ENCODE peak calls at places on chromosome 12, in six cellular contexts. One of them, this sample, is unnamed.

GRCh38 chr12:82425241-82425640 is 66.9 kb downstream of the METTL25 start:
- DNase-seq in right atrium auricular region: no peak
- DNase-seq in AG04450: no peak
- DNase-seq in heart right ventricle: no peak
- DNase-seq in Caco-2: no peak
- DNase-seq in spleen: no peak
- DNase-seq in this sample: no peak

GRCh38 chr12:122291431-122291830 is 25.1 kb upstream of the VPS33A start:
- DNase-seq in right atrium auricular region: no peak
- DNase-seq in AG04450: no peak
- DNase-seq in heart right ventricle: no peak
- DNase-seq in Caco-2: no peak
- DNase-seq in spleen: no peak
- DNase-seq in this sample: no peak

GRCh38 chr12:2922329-2922728 is 31.6 kb downstream of the TULP3 start:
- DNase-seq in right atrium auricular region: no peak
- DNase-seq in AG04450: no peak
- DNase-seq in heart right ventricle: no peak
- DNase-seq in Caco-2: no peak
- DNase-seq in spleen: no peak
- DNase-seq in this sample: no peak

GRCh38 chr12:27207626-27208413 is 36.3 kb upstream of the STK38L start:
- DNase-seq in right atrium auricular region: no peak
- DNase-seq in AG04450: no peak
- DNase-seq in heart right ventricle: no peak
- DNase-seq in Caco-2: no peak
- DNase-seq in spleen: no peak
- DNase-seq in this sample: no peak

GRCh38 chr12:85834378-85834777 is 1.8 kb downstream of the RASSF9 start:
- DNase-seq in right atrium auricular region: no peak
- DNase-seq in AG04450: no peak
- DNase-seq in heart right ventricle: no peak
- DNase-seq in Caco-2: no peak
- DNase-seq in spleen: no peak
- DNase-seq in this sample: no peak

GRCh38 chr12:57430117-57430930 is 519 bp downstream of the R3HDM2 start:
- DNase-seq in right atrium auricular region: no peak
- DNase-seq in AG04450: no peak
- DNase-seq in heart right ventricle: peak; percentile 48
- DNase-seq in Caco-2: peak; percentile 86
- DNase-seq in spleen: peak; percentile 92
- DNase-seq in this sample: no peak

GRCh38 chr12:132077322-132078100 is 66.6 kb downstream of the DDX51 start:
- DNase-seq in right atrium auricular region: no peak
- DNase-seq in AG04450: no peak
- DNase-seq in heart right ventricle: no peak
- DNase-seq in Caco-2: no peak
- DNase-seq in spleen: no peak
- DNase-seq in this sample: no peak

GRCh38 chr12:52860102-52860838 is 11.5 kb upstream of the KRT78 start:
- DNase-seq in right atrium auricular region: no peak
- DNase-seq in AG04450: no peak
- DNase-seq in heart right ventricle: no peak
- DNase-seq in Caco-2: peak; percentile 42
- DNase-seq in spleen: no peak
- DNase-seq in this sample: no peak

GRCh38 chr12:103538397-103538796 is 42.6 kb upstream of the C12orf42 start:
- DNase-seq in right atrium auricular region: no peak
- DNase-seq in AG04450: no peak
- DNase-seq in heart right ventricle: no peak
- DNase-seq in Caco-2: no peak
- DNase-seq in spleen: no peak
- DNase-seq in this sample: no peak

GRCh38 chr12:78040111-78040510 is 209.4 kb downstream of the NAV3 start:
- DNase-seq in right atrium auricular region: no peak
- DNase-seq in AG04450: no peak
- DNase-seq in heart right ventricle: no peak
- DNase-seq in Caco-2: no peak
- DNase-seq in spleen: no peak
- DNase-seq in this sample: no peak

GRCh38 chr12:29816869-29817730 is 33.4 kb upstream of the TMTC1 start:
- DNase-seq in right atrium auricular region: no peak
- DNase-seq in AG04450: no peak
- DNase-seq in heart right ventricle: no peak
- DNase-seq in Caco-2: no peak
- DNase-seq in spleen: no peak
- DNase-seq in this sample: no peak

GRCh38 chr12:69056743-69057515 is 124.0 kb upstream of the CPM start:
- DNase-seq in right atrium auricular region: no peak
- DNase-seq in AG04450: peak; percentile 26
- DNase-seq in heart right ventricle: no peak
- DNase-seq in Caco-2: no peak
- DNase-seq in spleen: no peak
- DNase-seq in this sample: no peak

GRCh38 chr12:111598637-111599458 is at the start of gene ATXN2:
- DNase-seq in right atrium auricular region: no peak
- DNase-seq in AG04450: no peak
- DNase-seq in heart right ventricle: peak; percentile 68
- DNase-seq in Caco-2: no peak
- DNase-seq in spleen: peak; percentile 92
- DNase-seq in this sample: peak; percentile 29

GRCh38 chr12:127640181-127640886 is 626.6 kb upstream of the TMEM132C start:
- DNase-seq in right atrium auricular region: peak; percentile 78
- DNase-seq in AG04450: no peak
- DNase-seq in heart right ventricle: peak; percentile 10
- DNase-seq in Caco-2: no peak
- DNase-seq in spleen: no peak
- DNase-seq in this sample: no peak

GRCh38 chr12:52079576-52080402 is at the start of gene SMIM41:
- DNase-seq in right atrium auricular region: no peak
- DNase-seq in AG04450: no peak
- DNase-seq in heart right ventricle: no peak
- DNase-seq in Caco-2: no peak
- DNase-seq in spleen: no peak
- DNase-seq in this sample: no peak

GRCh38 chr12:104354868-104355570 is 51.5 kb downstream of the EID3 start:
- DNase-seq in right atrium auricular region: peak; percentile 13
- DNase-seq in AG04450: no peak
- DNase-seq in heart right ventricle: no peak
- DNase-seq in Caco-2: no peak
- DNase-seq in spleen: no peak
- DNase-seq in this sample: no peak

GRCh38 chr12:88185988-88186387 is 43.9 kb downstream of the TMTC3 start:
- DNase-seq in right atrium auricular region: no peak
- DNase-seq in AG04450: peak; percentile 11
- DNase-seq in heart right ventricle: no peak
- DNase-seq in Caco-2: peak; percentile 35
- DNase-seq in spleen: no peak
- DNase-seq in this sample: no peak

GRCh38 chr12:114638790-114639435 is 45.1 kb downstream of the TBX3 start:
- DNase-seq in right atrium auricular region: no peak
- DNase-seq in AG04450: no peak
- DNase-seq in heart right ventricle: no peak
- DNase-seq in Caco-2: peak; percentile 36
- DNase-seq in spleen: no peak
- DNase-seq in this sample: no peak

GRCh38 chr12:75722714-75723200 is 211.3 kb upstream of the KRR1 start:
- DNase-seq in right atrium auricular region: peak; percentile 77
- DNase-seq in AG04450: peak; percentile 48
- DNase-seq in heart right ventricle: peak; percentile 82
- DNase-seq in Caco-2: no peak
- DNase-seq in spleen: no peak
- DNase-seq in this sample: no peak

GRCh38 chr12:92107621-92108131 is 38.0 kb downstream of the BTG1 start:
- DNase-seq in right atrium auricular region: no peak
- DNase-seq in AG04450: no peak
- DNase-seq in heart right ventricle: no peak
- DNase-seq in Caco-2: no peak
- DNase-seq in spleen: no peak
- DNase-seq in this sample: no peak

GRCh38 chr12:19959353-19959752 is 409.0 kb upstream of the PDE3A start:
- DNase-seq in right atrium auricular region: no peak
- DNase-seq in AG04450: no peak
- DNase-seq in heart right ventricle: no peak
- DNase-seq in Caco-2: no peak
- DNase-seq in spleen: no peak
- DNase-seq in this sample: no peak

GRCh38 chr12:25236190-25236589 is 14.5 kb downstream of the KRAS start:
- DNase-seq in right atrium auricular region: no peak
- DNase-seq in AG04450: no peak
- DNase-seq in heart right ventricle: no peak
- DNase-seq in Caco-2: no peak
- DNase-seq in spleen: no peak
- DNase-seq in this sample: no peak

GRCh38 chr12:29486972-29487371 is 10.5 kb downstream of the OVCH1 start:
- DNase-seq in right atrium auricular region: no peak
- DNase-seq in AG04450: no peak
- DNase-seq in heart right ventricle: no peak
- DNase-seq in Caco-2: no peak
- DNase-seq in spleen: no peak
- DNase-seq in this sample: no peak

GRCh38 chr12:68118096-68118755 is 41.3 kb downstream of the IFNG start:
- DNase-seq in right atrium auricular region: no peak
- DNase-seq in AG04450: no peak
- DNase-seq in heart right ventricle: no peak
- DNase-seq in Caco-2: no peak
- DNase-seq in spleen: no peak
- DNase-seq in this sample: no peak

GRCh38 chr12:93879476-93880376 is 202.6 kb downstream of the CRADD start:
- DNase-seq in right atrium auricular region: peak; percentile 38
- DNase-seq in AG04450: peak; percentile 68
- DNase-seq in heart right ventricle: no peak
- DNase-seq in Caco-2: no peak
- DNase-seq in spleen: no peak
- DNase-seq in this sample: no peak

DNA sequence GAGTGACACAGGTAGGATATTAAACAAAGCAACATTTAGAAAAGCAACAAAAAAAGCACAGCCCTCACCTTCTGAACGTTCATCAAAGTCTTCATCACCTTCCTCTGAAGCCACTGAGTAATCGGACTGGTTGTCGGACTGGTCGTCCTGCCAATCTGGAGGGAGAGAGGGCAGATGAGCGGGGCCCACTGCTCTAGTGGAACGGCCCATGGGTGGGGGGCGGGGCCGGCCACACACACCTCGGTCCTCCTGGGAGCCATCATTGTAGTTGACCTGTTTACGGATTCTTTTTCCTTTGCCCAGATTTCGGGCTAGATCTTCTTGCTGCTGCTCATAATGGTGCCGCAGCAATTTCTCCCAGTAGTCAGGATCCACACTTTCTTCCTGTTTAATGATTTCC is 14.9 kb upstream of the NOP2 start:
- DNase-seq in right atrium auricular region: no peak
- DNase-seq in AG04450: no peak
- DNase-seq in heart right ventricle: no peak
- DNase-seq in Caco-2: no peak
- DNase-seq in spleen: no peak
- DNase-seq in this sample: no peak
- TF ChIP-seq CTCF in right atrium auricular region: no peak
- TF ChIP-seq CTCF in AG04450: no peak
- TF ChIP-seq CTCF in heart right ventricle: no peak
- TF ChIP-seq CTCF in Caco-2: no peak
- TF ChIP-seq CTCF in spleen: no peak
- TF ChIP-seq CTCF in this sample: no peak

GRCh38 chr12:6644903-6645302 is 2.3 kb downstream of the ACRBP start:
- DNase-seq in right atrium auricular region: no peak
- DNase-seq in AG04450: no peak
- DNase-seq in heart right ventricle: peak; percentile 32
- DNase-seq in Caco-2: no peak
- DNase-seq in spleen: no peak
- DNase-seq in this sample: peak; percentile 45
- TF ChIP-seq CTCF in right atrium auricular region: peak; percentile 55
- TF ChIP-seq CTCF in AG04450: no peak
- TF ChIP-seq CTCF in heart right ventricle: peak; percentile 47
- TF ChIP-seq CTCF in Caco-2: no peak
- TF ChIP-seq CTCF in spleen: no peak
- TF ChIP-seq CTCF in this sample: peak; percentile 47

DNA sequence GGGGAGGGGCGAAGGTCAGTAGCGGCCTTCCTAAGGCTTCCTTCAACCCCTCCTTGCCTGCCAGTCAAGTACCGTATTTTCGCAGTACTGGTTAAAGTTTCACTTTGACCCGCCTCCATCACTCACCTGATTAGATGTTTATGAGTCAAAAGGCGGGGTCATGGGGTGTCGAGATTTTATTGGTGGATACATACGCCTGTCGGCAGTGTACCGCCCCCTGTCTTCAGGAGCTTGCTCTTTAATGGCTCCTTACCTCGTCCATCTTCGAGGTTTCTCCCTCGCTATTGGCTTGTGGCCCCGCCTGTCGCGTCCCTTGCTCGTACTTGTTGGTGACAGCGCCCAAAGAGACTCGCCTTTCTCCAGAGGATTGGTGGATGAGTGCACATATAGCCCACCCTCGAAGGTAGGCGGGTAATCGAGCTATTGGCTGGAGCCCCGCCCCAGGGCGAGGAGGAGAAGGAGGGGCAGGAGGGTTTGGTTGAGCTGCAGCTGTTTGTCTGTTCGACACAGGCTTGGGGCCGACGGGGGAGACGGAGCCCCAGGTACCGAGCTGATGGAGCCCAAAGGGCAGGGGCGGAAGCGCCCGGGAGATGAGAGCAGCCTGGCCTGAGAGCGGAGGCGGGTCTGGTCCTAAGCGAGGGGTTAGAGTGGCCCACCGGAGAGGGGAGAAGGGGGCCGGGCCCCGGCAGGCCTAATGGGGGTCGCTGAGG is at the start of gene RAB5B:
- DNase-seq in right atrium auricular region: peak; percentile 100
- DNase-seq in AG04450: peak; percentile 100
- DNase-seq in heart right ventricle: peak; percentile 100
- DNase-seq in Caco-2: peak; percentile 98
- DNase-seq in spleen: peak; percentile 99
- DNase-seq in this sample: peak; percentile 100
- TF ChIP-seq CTCF in right atrium auricular region: no peak
- TF ChIP-seq CTCF in AG04450: peak; percentile 29
- TF ChIP-seq CTCF in heart right ventricle: no peak
- TF ChIP-seq CTCF in Caco-2: peak; percentile 21
- TF ChIP-seq CTCF in spleen: peak; percentile 39
- TF ChIP-seq CTCF in this sample: peak; percentile 56

GRCh38 chr12:39467432-39467870 is 24.5 kb upstream of the KIF21A start:
- DNase-seq in right atrium auricular region: no peak
- DNase-seq in AG04450: no peak
- DNase-seq in heart right ventricle: no peak
- DNase-seq in Caco-2: no peak
- DNase-seq in spleen: no peak
- DNase-seq in this sample: no peak
- TF ChIP-seq CTCF in right atrium auricular region: no peak
- TF ChIP-seq CTCF in AG04450: no peak
- TF ChIP-seq CTCF in heart right ventricle: no peak
- TF ChIP-seq CTCF in Caco-2: no peak
- TF ChIP-seq CTCF in spleen: no peak
- TF ChIP-seq CTCF in this sample: no peak